ENCODE peak calls at places on chromosomes 4 and X, in six cellular contexts. R is A549, C is endothelial cell of umbilical vein, M is HepG2, X is K562, I is GM12878. E is an unnamed sample.

GRCh38 chrX:143472334-143472938 is 44.8 kb downstream of the SPANXN3 start:
- DNase-seq in C (no peak), M (no peak), X (no peak), I (no peak), R (no peak), E (no peak)

GRCh38 chr4:156293657-156294297 is 340.1 kb upstream of the CTSO start:
- DNase-seq in R (peak), I (no peak), X (no peak), C (peak), M (no peak), E (no peak)

GRCh38 chrX:112450810-112451209 is 228.9 kb downstream of the LHFPL1 start:
- DNase-seq in R (no peak), I (no peak), C (no peak), M (no peak), X (no peak), E (no peak)

GRCh38 chr4:112168719-112169500 is 23.7 kb downstream of the FAM241A start:
- DNase-seq in R (no peak), M (no peak), I (no peak), C (no peak), X (no peak), E (no peak)

GRCh38 chr4:47238697-47239096 is 207.3 kb downstream of the GABRB1 start:
- DNase-seq in I (no peak), X (no peak), C (no peak), M (no peak), R (no peak), E (no peak)

GRCh38 chr4:124631760-124632159 is 80.8 kb downstream of the ANKRD50 start:
- DNase-seq in C (peak), X (peak), M (no peak), R (peak), I (no peak), E (peak)

GRCh38 chr4:88985088-88985779 is 71.8 kb downstream of the FAM13A start:
- DNase-seq in X (no peak), R (no peak), M (no peak), C (no peak), I (no peak), E (no peak)

GRCh38 chr4:184792950-184793555 is 32.7 kb downstream of the ACSL1 start:
- DNase-seq in I (no peak), X (peak), C (peak), M (peak), R (peak), E (peak)

GRCh38 chr4:17618926-17619325 is 4.5 kb downstream of the MED28 start:
- DNase-seq in I (no peak), M (no peak), C (no peak), X (no peak), R (no peak), E (peak)

GRCh38 chr4:131085009-131085408 is 1989.1 kb downstream of the C4orf33 start:
- DNase-seq in C (no peak), M (no peak), R (no peak), X (no peak), I (no peak), E (no peak)

GRCh38 chr4:7898385-7898784 is 41.3 kb downstream of the AFAP1 start:
- DNase-seq in X (no peak), I (no peak), R (no peak), C (no peak), M (no peak), E (no peak)

GRCh38 chr4:150570862-150571261 is 11.1 kb upstream of the MAB21L2 start:
- DNase-seq in C (no peak), R (peak), X (peak), I (no peak), M (no peak), E (no peak)

GRCh38 chr4:116150152-116150551 is 935.2 kb downstream of the TRAM1L1 start:
- DNase-seq in I (no peak), R (no peak), M (no peak), C (no peak), X (no peak), E (no peak)

GRCh38 chr4:138242076-138242829 is at the start of gene SLC7A11:
- DNase-seq in X (peak), R (peak), I (peak), C (peak), M (peak), E (peak)

GRCh38 chrX:153490217-153490616 is 4.6 kb upstream of the BGN start:
- DNase-seq in M (no peak), C (no peak), I (no peak), R (no peak), X (no peak), E (no peak)

GRCh38 chrX:136866337-136867095 is 14.0 kb downstream of the RBMX start:
- DNase-seq in C (no peak), X (no peak), M (peak), I (no peak), R (peak), E (no peak)

GRCh38 chr4:67700119-67700873 is 659 bp downstream of the UBA6 start:
- DNase-seq in R (no peak), C (no peak), I (no peak), X (peak), M (no peak), E (peak)

GRCh38 chrX:57104406-57104805 is 16.9 kb downstream of the SPIN2B start:
- DNase-seq in M (peak), C (no peak), X (no peak), R (no peak), I (no peak), E (no peak)

GRCh38 chr4:118270492-118270891 is 82.3 kb downstream of the PRSS12 start:
- DNase-seq in X (peak), C (peak), R (peak), I (no peak), M (peak), E (peak)

GRCh38 chr4:101191302-101192098 is 155.8 kb downstream of the PPP3CA start:
- DNase-seq in C (peak), I (no peak), X (no peak), M (no peak), R (peak), E (no peak)

GRCh38 chr4:134471569-134471968 is 270.0 kb upstream of the PABPC4L start:
- DNase-seq in R (no peak), C (no peak), I (no peak), M (no peak), X (no peak), E (no peak)

GRCh38 chr4:134465417-134465816 is 263.8 kb upstream of the PABPC4L start:
- DNase-seq in R (no peak), C (no peak), M (no peak), X (no peak), I (no peak), E (no peak)

GRCh38 chr4:134470544-134470943 is 269.0 kb upstream of the PABPC4L start:
- DNase-seq in M (peak), X (no peak), I (no peak), C (peak), R (no peak), E (peak)
- TF ChIP-seq MYC in M (no peak), X (no peak), I (no peak), C (no peak), R (no peak), E (no peak)

GRCh38 chr4:182192511-182193181 is 50.6 kb upstream of the TENM3 start:
- DNase-seq in X (no peak), R (no peak), M (no peak), C (no peak), I (no peak), E (no peak)
- TF ChIP-seq MYC in X (no peak), R (no peak), M (no peak), C (no peak), I (no peak), E (no peak)

GRCh38 chrX:3326721-3327120 is 19.7 kb downstream of the MXRA5 start:
- DNase-seq in M (no peak), R (no peak), X (no peak), I (no peak), C (no peak), E (peak)
- TF ChIP-seq MYC in M (no peak), R (no peak), X (no peak), I (no peak), C (no peak), E (no peak)

GRCh38 chrX:149715468-149715867 is 3.6 kb downstream of the MAGEA11 start:
- DNase-seq in X (no peak), R (no peak), I (peak), M (no peak), C (no peak), E (no peak)

GRCh38 chrX:149712831-149713230 is 971 bp downstream of the MAGEA11 start:
- DNase-seq in R (no peak), I (no peak), C (no peak), M (no peak), X (no peak), E (no peak)

GRCh38 chrX:149717803-149718202 is 5.9 kb downstream of the MAGEA11 start:
- DNase-seq in X (no peak), I (no peak), C (no peak), R (no peak), M (no peak), E (no peak)

GRCh38 chrX:149711545-149712236 is at the start of gene MAGEA11:
- DNase-seq in C (no peak), I (no peak), M (no peak), X (no peak), R (no peak), E (no peak)

DNA sequence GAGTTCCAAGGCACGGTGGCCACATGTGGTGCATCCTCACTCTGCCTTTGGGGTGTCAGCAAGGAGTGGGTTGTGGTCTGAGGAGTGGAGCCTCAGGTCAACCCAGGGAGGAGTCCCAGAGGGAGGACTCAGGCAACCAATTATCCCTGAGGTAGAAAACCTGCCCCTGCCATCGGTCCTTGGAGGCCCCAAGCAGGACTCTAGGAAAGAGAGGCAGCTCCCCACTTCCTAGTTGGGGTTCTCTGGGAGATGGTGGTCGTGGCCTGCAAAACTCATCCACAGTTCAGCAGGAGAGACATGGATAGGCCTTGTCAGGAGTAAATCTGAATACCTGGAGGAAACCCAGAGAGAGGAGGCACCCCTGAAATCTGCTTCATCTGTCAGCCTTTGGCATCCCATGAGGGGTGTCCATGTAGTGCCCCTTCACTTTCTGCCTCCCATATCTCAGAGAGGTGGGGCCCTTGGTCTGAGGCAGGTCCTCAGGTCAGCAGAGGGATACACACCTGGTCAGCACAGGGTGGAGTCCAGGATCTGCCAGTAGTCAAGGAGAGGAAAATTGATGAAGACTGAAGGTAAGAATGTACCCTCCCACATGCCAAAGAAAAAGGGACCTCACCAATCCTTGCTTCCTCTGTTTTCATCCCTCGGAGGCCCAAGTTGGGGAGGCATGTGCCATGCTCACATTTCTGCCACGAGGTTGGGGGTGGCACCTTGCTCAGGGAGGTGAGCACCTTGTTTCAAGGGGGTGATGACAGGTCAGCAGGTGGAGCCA is 1.6 kb downstream of the MAGEA11 start:
- DNase-seq in I (no peak), R (no peak), M (no peak), X (no peak), C (no peak), E (no peak)
- TF ChIP-seq MYC in I (no peak), R (no peak), M (no peak), X (no peak), C (no peak), E (no peak)

GRCh38 chrX:27740933-27741332 is 66.9 kb upstream of the MAGEB10 start:
- DNase-seq in C (no peak), M (no peak), X (no peak), I (no peak), R (no peak), E (no peak)
- TF ChIP-seq MYC in C (no peak), M (no peak), X (no peak), I (no peak), R (no peak), E (no peak)

GRCh38 chrX:150084474-150085229 is 146.4 kb upstream of the EOLA2 start:
- DNase-seq in M (no peak), I (no peak), X (no peak), R (peak), C (peak), E (no peak)
- TF ChIP-seq MYC in M (no peak), I (no peak), X (no peak), R (no peak), C (no peak), E (no peak)

E was measured in NB4.